ENCODE peak calls at places on chromosomes 7 and 10, in eight cellular contexts. One of them, this sample, is unnamed.

GRCh38 chr10:122293156-122293978 is 22.3 kb downstream of the BTBD16 start:
- DNase-seq in mammary epithelial cell: no peak
- DNase-seq in heart right ventricle: no peak
- DNase-seq in upper lobe of left lung: no peak
- DNase-seq in upper lobe of right lung: no peak
- DNase-seq in IMR-90: no peak
- DNase-seq in HL-60: no peak
- DNase-seq in cardiac muscle cell: no peak
- DNase-seq in this sample: no peak

GRCh38 chr7:105521027-105521730 is 892 bp downstream of the PUS7 start:
- DNase-seq in HL-60: peak
- DNase-seq in upper lobe of right lung: peak
- DNase-seq in cardiac muscle cell: peak
- DNase-seq in mammary epithelial cell: peak
- DNase-seq in heart right ventricle: peak
- DNase-seq in upper lobe of left lung: peak
- DNase-seq in IMR-90: peak
- DNase-seq in this sample: peak

GRCh38 chr10:73889014-73889413 is 14.7 kb upstream of the CAMK2G start:
- DNase-seq in heart right ventricle: peak
- DNase-seq in IMR-90: peak
- DNase-seq in upper lobe of right lung: peak
- DNase-seq in mammary epithelial cell: peak
- DNase-seq in HL-60: peak
- DNase-seq in upper lobe of left lung: peak
- DNase-seq in cardiac muscle cell: peak
- DNase-seq in this sample: peak

GRCh38 chr10:60236869-60237524 is 152.7 kb downstream of the ANK3 start:
- DNase-seq in HL-60: peak
- DNase-seq in mammary epithelial cell: no peak
- DNase-seq in upper lobe of right lung: peak
- DNase-seq in upper lobe of left lung: peak
- DNase-seq in heart right ventricle: peak
- DNase-seq in cardiac muscle cell: peak
- DNase-seq in IMR-90: no peak
- DNase-seq in this sample: peak

GRCh38 chr7:143849785-143850479 is 52.0 kb downstream of the TCAF1 start:
- DNase-seq in upper lobe of right lung: no peak
- DNase-seq in cardiac muscle cell: no peak
- DNase-seq in IMR-90: no peak
- DNase-seq in HL-60: no peak
- DNase-seq in upper lobe of left lung: no peak
- DNase-seq in heart right ventricle: no peak
- DNase-seq in mammary epithelial cell: no peak
- DNase-seq in this sample: no peak

GRCh38 chr10:73413108-73413527 is 740 bp downstream of the ANXA7 start:
- DNase-seq in upper lobe of left lung: peak
- DNase-seq in HL-60: peak
- DNase-seq in IMR-90: no peak
- DNase-seq in heart right ventricle: no peak
- DNase-seq in cardiac muscle cell: no peak
- DNase-seq in upper lobe of right lung: no peak
- DNase-seq in mammary epithelial cell: no peak
- DNase-seq in this sample: peak

GRCh38 chr7:82020076-82020475 is 250.2 kb upstream of the HGF start:
- DNase-seq in HL-60: no peak
- DNase-seq in cardiac muscle cell: no peak
- DNase-seq in heart right ventricle: no peak
- DNase-seq in upper lobe of right lung: no peak
- DNase-seq in mammary epithelial cell: no peak
- DNase-seq in IMR-90: no peak
- DNase-seq in upper lobe of left lung: no peak
- DNase-seq in this sample: no peak

GRCh38 chr7:136997735-136998134 is 129.3 kb downstream of the CHRM2 start:
- DNase-seq in upper lobe of right lung: no peak
- DNase-seq in HL-60: no peak
- DNase-seq in upper lobe of left lung: no peak
- DNase-seq in cardiac muscle cell: no peak
- DNase-seq in heart right ventricle: no peak
- DNase-seq in mammary epithelial cell: no peak
- DNase-seq in IMR-90: peak
- DNase-seq in this sample: no peak

GRCh38 chr10:103765981-103766380 is 89.4 kb downstream of the SH3PXD2A start:
- DNase-seq in heart right ventricle: peak
- DNase-seq in IMR-90: peak
- DNase-seq in upper lobe of left lung: peak
- DNase-seq in cardiac muscle cell: no peak
- DNase-seq in upper lobe of right lung: peak
- DNase-seq in mammary epithelial cell: peak
- DNase-seq in HL-60: peak
- DNase-seq in this sample: no peak

GRCh38 chr7:91082038-91082437 is 182.2 kb upstream of the FZD1 start:
- DNase-seq in upper lobe of left lung: no peak
- DNase-seq in HL-60: no peak
- DNase-seq in IMR-90: peak
- DNase-seq in cardiac muscle cell: peak
- DNase-seq in mammary epithelial cell: no peak
- DNase-seq in upper lobe of right lung: no peak
- DNase-seq in heart right ventricle: no peak
- DNase-seq in this sample: no peak

GRCh38 chr10:78727251-78727650 is 341.5 kb upstream of the ZMIZ1 start:
- DNase-seq in IMR-90: no peak
- DNase-seq in upper lobe of left lung: no peak
- DNase-seq in upper lobe of right lung: no peak
- DNase-seq in HL-60: no peak
- DNase-seq in heart right ventricle: no peak
- DNase-seq in mammary epithelial cell: no peak
- DNase-seq in cardiac muscle cell: no peak
- DNase-seq in this sample: no peak

GRCh38 chr10:124626759-124627380 is 117.3 kb downstream of the FAM53B start:
- DNase-seq in mammary epithelial cell: peak
- DNase-seq in upper lobe of right lung: no peak
- DNase-seq in heart right ventricle: no peak
- DNase-seq in IMR-90: no peak
- DNase-seq in upper lobe of left lung: peak
- DNase-seq in HL-60: no peak
- DNase-seq in cardiac muscle cell: no peak
- DNase-seq in this sample: no peak

GRCh38 chr7:33807779-33808482 is 97.4 kb upstream of the BMPER start:
- DNase-seq in cardiac muscle cell: peak
- DNase-seq in mammary epithelial cell: peak
- DNase-seq in heart right ventricle: peak
- DNase-seq in upper lobe of right lung: no peak
- DNase-seq in upper lobe of left lung: no peak
- DNase-seq in IMR-90: peak
- DNase-seq in HL-60: no peak
- DNase-seq in this sample: no peak

GRCh38 chr7:77679608-77680007 is 16.7 kb upstream of the RSBN1L start:
- DNase-seq in IMR-90: no peak
- DNase-seq in HL-60: no peak
- DNase-seq in upper lobe of right lung: no peak
- DNase-seq in heart right ventricle: no peak
- DNase-seq in mammary epithelial cell: peak
- DNase-seq in cardiac muscle cell: no peak
- DNase-seq in upper lobe of left lung: no peak
- DNase-seq in this sample: no peak

GRCh38 chr10:102931643-102932042 is 13.5 kb downstream of the CNNM2 start:
- DNase-seq in mammary epithelial cell: no peak
- DNase-seq in heart right ventricle: no peak
- DNase-seq in upper lobe of left lung: no peak
- DNase-seq in cardiac muscle cell: no peak
- DNase-seq in HL-60: no peak
- DNase-seq in upper lobe of right lung: no peak
- DNase-seq in IMR-90: no peak
- DNase-seq in this sample: no peak

GRCh38 chr10:101217450-101218281 is 11.6 kb downstream of the LBX1 start:
- DNase-seq in cardiac muscle cell: peak
- DNase-seq in upper lobe of left lung: peak
- DNase-seq in upper lobe of right lung: no peak
- DNase-seq in mammary epithelial cell: no peak
- DNase-seq in heart right ventricle: no peak
- DNase-seq in IMR-90: peak
- DNase-seq in HL-60: peak
- DNase-seq in this sample: no peak

DNA sequence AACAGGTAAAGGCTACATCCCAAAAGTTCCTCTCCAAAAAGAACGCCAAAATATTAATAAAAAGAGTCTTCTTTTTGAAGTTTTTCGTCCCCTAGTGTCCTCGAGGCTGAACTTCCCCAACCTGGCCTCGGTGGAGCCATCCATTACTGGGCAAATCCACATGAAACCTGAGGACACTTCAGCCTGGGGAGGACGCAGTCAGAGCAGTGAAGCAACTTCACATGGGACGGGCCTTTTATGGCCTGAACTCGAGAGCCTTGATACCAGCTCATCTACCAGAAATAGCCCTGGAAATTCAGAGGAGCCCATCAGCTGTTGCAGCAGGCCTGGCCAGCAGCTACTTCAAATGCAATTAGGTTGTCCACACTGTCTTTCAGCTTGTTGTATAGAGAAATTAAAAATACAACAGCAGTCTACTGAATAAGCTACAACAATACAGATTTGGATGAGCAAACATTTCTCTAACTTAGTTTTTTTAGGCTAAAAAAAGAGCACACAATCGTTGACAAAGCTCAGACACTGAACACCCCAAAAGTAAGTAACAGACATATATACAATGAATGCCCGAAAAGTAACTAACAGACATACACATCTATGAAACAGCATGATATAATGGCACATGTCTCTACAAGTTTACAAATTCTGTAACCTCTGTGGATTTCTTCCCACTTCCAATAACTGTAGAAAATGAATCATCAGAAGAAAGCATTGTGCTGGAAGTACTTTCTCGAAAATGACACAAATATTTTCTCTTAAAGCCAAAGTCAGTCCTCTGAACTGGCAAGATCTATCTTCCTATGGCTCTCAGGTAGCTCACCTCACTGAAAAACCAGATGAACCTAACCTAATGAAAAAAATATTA is at the start of gene SVIL:
- DNase-seq in upper lobe of right lung: peak
- DNase-seq in upper lobe of left lung: peak
- DNase-seq in cardiac muscle cell: peak
- DNase-seq in IMR-90: peak
- DNase-seq in mammary epithelial cell: peak
- DNase-seq in HL-60: no peak
- DNase-seq in heart right ventricle: peak
- DNase-seq in this sample: peak
- TF ChIP-seq CTCF in upper lobe of right lung: no peak
- TF ChIP-seq CTCF in upper lobe of left lung: no peak
- TF ChIP-seq CTCF in cardiac muscle cell: no peak
- TF ChIP-seq CTCF in IMR-90: no peak
- TF ChIP-seq CTCF in mammary epithelial cell: peak
- TF ChIP-seq CTCF in HL-60: no peak
- TF ChIP-seq CTCF in heart right ventricle: no peak
- TF ChIP-seq CTCF in this sample: peak

DNA sequence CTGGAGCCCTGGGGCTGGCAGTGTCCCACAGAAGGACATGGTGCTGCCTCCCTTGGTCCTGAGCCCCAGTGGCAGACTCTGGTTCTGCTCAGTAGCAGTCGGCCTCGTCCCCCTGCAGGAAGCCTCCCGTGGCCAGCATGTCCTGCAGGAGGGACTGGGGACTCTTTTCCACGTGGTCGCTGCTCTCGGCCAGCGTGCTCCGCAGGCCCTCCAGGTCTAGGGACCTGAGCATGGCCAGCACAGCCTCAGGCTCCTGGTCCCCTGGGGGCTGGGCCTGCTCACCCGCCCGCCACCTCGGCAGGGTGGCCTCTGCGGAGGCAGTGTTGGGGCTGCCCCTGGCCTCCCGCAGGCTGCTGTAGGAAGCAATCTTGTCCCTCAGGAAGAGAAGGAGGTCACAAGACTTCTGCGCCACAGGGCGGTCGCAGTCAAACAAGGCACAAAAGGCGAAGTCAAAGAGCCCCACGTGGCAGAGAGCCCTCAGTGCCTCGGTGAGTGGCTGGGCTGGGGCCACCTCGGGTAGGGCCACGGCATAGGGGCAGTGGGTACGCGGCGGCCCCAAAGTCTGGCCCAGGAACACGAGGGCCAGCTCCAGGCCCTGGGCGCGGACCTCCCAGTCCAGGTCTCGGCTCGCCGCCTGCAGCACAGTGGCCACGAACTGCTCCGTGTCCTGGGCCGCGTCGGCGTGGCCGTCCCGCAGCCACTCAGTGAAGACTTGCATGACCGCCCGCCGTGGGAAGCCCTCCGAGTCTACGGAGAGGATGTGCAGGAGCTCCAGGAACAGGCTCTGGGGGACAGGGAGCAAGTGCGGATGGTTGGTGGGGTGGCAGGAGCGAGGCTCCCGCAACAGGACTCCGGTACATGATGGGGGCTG is 17.1 kb downstream of the BRAT1 start:
- DNase-seq in cardiac muscle cell: no peak
- DNase-seq in HL-60: no peak
- DNase-seq in mammary epithelial cell: no peak
- DNase-seq in upper lobe of left lung: peak
- DNase-seq in upper lobe of right lung: peak
- DNase-seq in IMR-90: no peak
- DNase-seq in heart right ventricle: no peak
- DNase-seq in this sample: no peak
- H3K27ac ChIP-seq in cardiac muscle cell: peak
- H3K27ac ChIP-seq in HL-60: no peak
- H3K27ac ChIP-seq in mammary epithelial cell: no peak
- H3K27ac ChIP-seq in upper lobe of left lung: no peak
- H3K27ac ChIP-seq in upper lobe of right lung: no peak
- H3K27ac ChIP-seq in IMR-90: no peak
- H3K27ac ChIP-seq in heart right ventricle: no peak
- H3K27ac ChIP-seq in this sample: no peak

DNA sequence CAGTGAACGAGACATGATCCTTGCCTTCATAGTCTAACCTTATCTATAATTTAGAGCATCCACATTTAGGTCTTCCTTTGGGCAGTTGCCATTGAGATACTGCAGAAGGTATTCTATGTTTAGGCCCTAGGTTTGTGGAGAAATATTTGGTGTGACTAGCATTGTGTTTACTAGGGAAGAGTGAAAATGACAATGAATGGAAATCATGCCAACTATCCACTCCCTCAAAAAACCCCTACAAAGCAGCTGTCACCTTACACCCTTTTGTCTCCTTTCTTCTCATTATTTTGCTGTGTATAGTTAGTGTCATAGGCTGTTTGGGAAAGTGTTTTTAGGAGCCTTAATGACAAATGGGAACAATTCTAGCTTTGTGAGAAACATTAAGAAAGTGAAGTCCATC is 3.2 kb downstream of the CCNJ start:
- DNase-seq in upper lobe of left lung: no peak
- DNase-seq in mammary epithelial cell: no peak
- DNase-seq in cardiac muscle cell: no peak
- DNase-seq in HL-60: no peak
- DNase-seq in upper lobe of right lung: no peak
- DNase-seq in IMR-90: no peak
- DNase-seq in heart right ventricle: no peak
- DNase-seq in this sample: no peak
- H3K4me3 ChIP-seq in upper lobe of left lung: no peak
- H3K4me3 ChIP-seq in mammary epithelial cell: no peak
- H3K4me3 ChIP-seq in cardiac muscle cell: no peak
- H3K4me3 ChIP-seq in HL-60: no peak
- H3K4me3 ChIP-seq in upper lobe of right lung: no peak
- H3K4me3 ChIP-seq in IMR-90: no peak
- H3K4me3 ChIP-seq in heart right ventricle: no peak
- H3K4me3 ChIP-seq in this sample: no peak

DNA sequence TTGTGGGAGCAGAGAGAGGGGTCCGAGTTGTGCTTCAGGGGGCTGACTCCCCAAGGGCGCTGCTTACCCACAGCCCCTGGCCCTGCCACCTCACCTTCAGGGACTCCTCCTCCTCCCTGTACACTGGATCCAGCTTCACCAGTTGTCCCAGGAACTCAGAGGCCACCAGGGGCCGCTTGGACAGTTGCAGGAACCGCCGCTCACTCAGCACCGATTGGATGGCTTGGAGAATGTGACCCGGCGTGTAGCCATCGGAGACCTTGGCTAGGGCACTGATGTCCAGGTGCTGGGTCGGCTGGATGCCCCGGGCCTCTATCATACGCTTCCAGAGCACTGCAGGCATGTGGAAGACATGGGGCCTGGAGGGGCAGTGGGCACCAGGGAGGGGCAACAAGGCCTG is 4.5 kb upstream of the ASB10 start:
- DNase-seq in mammary epithelial cell: no peak
- DNase-seq in IMR-90: no peak
- DNase-seq in upper lobe of left lung: no peak
- DNase-seq in heart right ventricle: no peak
- DNase-seq in cardiac muscle cell: no peak
- DNase-seq in HL-60: no peak
- DNase-seq in upper lobe of right lung: no peak
- DNase-seq in this sample: no peak
- TF ChIP-seq CTCF in mammary epithelial cell: no peak
- TF ChIP-seq CTCF in IMR-90: no peak
- TF ChIP-seq CTCF in upper lobe of left lung: no peak
- TF ChIP-seq CTCF in heart right ventricle: no peak
- TF ChIP-seq CTCF in cardiac muscle cell: no peak
- TF ChIP-seq CTCF in HL-60: no peak
- TF ChIP-seq CTCF in upper lobe of right lung: no peak
- TF ChIP-seq CTCF in this sample: no peak

This sample was measured in ascending aorta.